ENCODE peak calls at places on chromosomes 1 and 21, in ten cellular contexts. One of them, this sample, is unnamed.

GRCh38 chr1:68057564-68057963 is 7.1 kb upstream of the DIRAS3 start:
- DNase-seq in upper lobe of left lung: no peak
- DNase-seq in ovary: no peak
- DNase-seq in stomach: no peak
- DNase-seq in A549: no peak
- DNase-seq in tibial nerve: no peak
- DNase-seq in GM12878: no peak
- DNase-seq in sigmoid colon: no peak
- DNase-seq in suprapubic skin: no peak
- DNase-seq in esophagus muscularis mucosa: no peak
- DNase-seq in this sample: no peak

GRCh38 chr1:150493175-150493574 is 6.0 kb downstream of the TARS2 start:
- DNase-seq in upper lobe of left lung: no peak
- DNase-seq in ovary: no peak
- DNase-seq in stomach: no peak
- DNase-seq in A549: no peak
- DNase-seq in tibial nerve: no peak
- DNase-seq in GM12878: no peak
- DNase-seq in sigmoid colon: peak; percentile 32
- DNase-seq in suprapubic skin: no peak
- DNase-seq in esophagus muscularis mucosa: no peak
- DNase-seq in this sample: no peak

GRCh38 chr1:202010042-202011015 is at the start of gene ELF3:
- DNase-seq in upper lobe of left lung: peak; percentile 82
- DNase-seq in ovary: peak; percentile 39
- DNase-seq in stomach: peak; percentile 95
- DNase-seq in A549: peak; percentile 100
- DNase-seq in tibial nerve: no peak
- DNase-seq in GM12878: peak; percentile 60
- DNase-seq in sigmoid colon: no peak
- DNase-seq in suprapubic skin: no peak
- DNase-seq in esophagus muscularis mucosa: no peak
- DNase-seq in this sample: peak; percentile 92

GRCh38 chr1:117592155-117592554 is 13.7 kb upstream of the TENT5C start:
- DNase-seq in upper lobe of left lung: no peak
- DNase-seq in ovary: no peak
- DNase-seq in stomach: peak; percentile 91
- DNase-seq in A549: no peak
- DNase-seq in tibial nerve: no peak
- DNase-seq in GM12878: no peak
- DNase-seq in sigmoid colon: no peak
- DNase-seq in suprapubic skin: peak; percentile 49
- DNase-seq in esophagus muscularis mucosa: no peak
- DNase-seq in this sample: peak; percentile 36

GRCh38 chr1:162276493-162276892 is 100.2 kb downstream of the SPATA46 start:
- DNase-seq in upper lobe of left lung: no peak
- DNase-seq in ovary: no peak
- DNase-seq in stomach: no peak
- DNase-seq in A549: peak; percentile 35
- DNase-seq in tibial nerve: no peak
- DNase-seq in GM12878: no peak
- DNase-seq in sigmoid colon: no peak
- DNase-seq in suprapubic skin: no peak
- DNase-seq in esophagus muscularis mucosa: no peak
- DNase-seq in this sample: no peak

GRCh38 chr21:34771512-34772028 is 102.8 kb downstream of the CLIC6 start:
- DNase-seq in upper lobe of left lung: no peak
- DNase-seq in ovary: no peak
- DNase-seq in stomach: no peak
- DNase-seq in A549: peak; percentile 57
- DNase-seq in tibial nerve: no peak
- DNase-seq in GM12878: no peak
- DNase-seq in sigmoid colon: no peak
- DNase-seq in suprapubic skin: no peak
- DNase-seq in esophagus muscularis mucosa: peak; percentile 60
- DNase-seq in this sample: no peak

GRCh38 chr1:25675729-25676476 is 59.3 kb downstream of the MAN1C1 start:
- DNase-seq in upper lobe of left lung: no peak
- DNase-seq in ovary: no peak
- DNase-seq in stomach: peak; percentile 40
- DNase-seq in A549: no peak
- DNase-seq in tibial nerve: no peak
- DNase-seq in GM12878: peak; percentile 93
- DNase-seq in sigmoid colon: no peak
- DNase-seq in suprapubic skin: no peak
- DNase-seq in esophagus muscularis mucosa: no peak
- DNase-seq in this sample: peak; percentile 57

GRCh38 chr1:29762635-29763034 is 526.3 kb downstream of the PTPRU start:
- DNase-seq in upper lobe of left lung: no peak
- DNase-seq in ovary: no peak
- DNase-seq in stomach: no peak
- DNase-seq in A549: no peak
- DNase-seq in tibial nerve: no peak
- DNase-seq in GM12878: no peak
- DNase-seq in sigmoid colon: no peak
- DNase-seq in suprapubic skin: no peak
- DNase-seq in esophagus muscularis mucosa: no peak
- DNase-seq in this sample: no peak

GRCh38 chr1:177914603-177915002 is 55.3 kb downstream of the SEC16B start:
- DNase-seq in upper lobe of left lung: no peak
- DNase-seq in ovary: no peak
- DNase-seq in stomach: no peak
- DNase-seq in A549: no peak
- DNase-seq in tibial nerve: no peak
- DNase-seq in GM12878: no peak
- DNase-seq in sigmoid colon: no peak
- DNase-seq in suprapubic skin: no peak
- DNase-seq in esophagus muscularis mucosa: no peak
- DNase-seq in this sample: no peak

GRCh38 chr1:177915641-177916040 is 54.2 kb downstream of the SEC16B start:
- DNase-seq in upper lobe of left lung: no peak
- DNase-seq in ovary: no peak
- DNase-seq in stomach: no peak
- DNase-seq in A549: no peak
- DNase-seq in tibial nerve: no peak
- DNase-seq in GM12878: no peak
- DNase-seq in sigmoid colon: no peak
- DNase-seq in suprapubic skin: no peak
- DNase-seq in esophagus muscularis mucosa: no peak
- DNase-seq in this sample: no peak

GRCh38 chr1:177912991-177913390 is 56.9 kb downstream of the SEC16B start:
- DNase-seq in upper lobe of left lung: no peak
- DNase-seq in ovary: no peak
- DNase-seq in stomach: peak; percentile 88
- DNase-seq in A549: no peak
- DNase-seq in tibial nerve: no peak
- DNase-seq in GM12878: no peak
- DNase-seq in sigmoid colon: no peak
- DNase-seq in suprapubic skin: no peak
- DNase-seq in esophagus muscularis mucosa: no peak
- DNase-seq in this sample: peak; percentile 61

GRCh38 chr1:177909416-177909815 is 60.4 kb downstream of the SEC16B start:
- DNase-seq in upper lobe of left lung: no peak
- DNase-seq in ovary: no peak
- DNase-seq in stomach: no peak
- DNase-seq in A549: no peak
- DNase-seq in tibial nerve: no peak
- DNase-seq in GM12878: no peak
- DNase-seq in sigmoid colon: no peak
- DNase-seq in suprapubic skin: no peak
- DNase-seq in esophagus muscularis mucosa: no peak
- DNase-seq in this sample: no peak

DNA sequence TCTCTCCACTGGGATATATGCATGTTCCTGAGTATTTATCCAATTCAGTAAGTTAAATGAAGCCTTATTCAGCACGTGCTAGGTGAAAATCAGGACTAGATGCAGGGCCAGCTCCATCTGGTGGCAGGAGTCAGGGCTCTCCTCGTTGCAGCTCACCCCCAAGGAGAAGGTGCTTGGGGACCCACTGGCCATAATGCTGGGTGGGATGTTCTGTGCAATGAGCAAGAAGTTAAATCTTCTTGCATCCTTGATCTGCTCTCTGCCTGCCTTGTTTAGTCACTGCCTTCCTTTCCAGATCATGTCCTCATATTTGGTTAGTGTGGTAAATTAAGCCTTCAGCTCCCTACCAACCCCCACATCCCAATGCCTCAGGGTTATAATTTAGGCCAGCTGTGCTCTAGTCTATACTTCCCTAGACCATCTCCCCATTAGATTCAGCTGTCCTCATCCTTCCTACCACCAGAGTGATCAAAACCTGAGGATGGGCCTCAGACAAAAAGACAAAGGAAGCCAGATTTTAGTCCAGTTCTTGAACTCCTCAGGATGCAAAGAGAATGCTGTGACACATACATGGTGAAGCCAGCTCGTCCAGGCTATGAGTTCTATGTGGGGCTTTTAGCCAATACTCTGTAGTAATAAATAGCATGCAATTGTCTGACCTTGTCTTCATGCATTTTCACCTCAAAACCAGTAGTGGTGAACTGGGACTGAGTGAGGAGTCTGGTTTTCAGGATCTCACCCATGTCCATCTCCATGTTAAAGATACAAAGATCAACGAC is 55.9 kb downstream of the SEC16B start:
- DNase-seq in upper lobe of left lung: no peak
- DNase-seq in ovary: no peak
- DNase-seq in stomach: peak; percentile 65
- DNase-seq in A549: peak; percentile 19
- DNase-seq in tibial nerve: no peak
- DNase-seq in GM12878: no peak
- DNase-seq in sigmoid colon: no peak
- DNase-seq in suprapubic skin: no peak
- DNase-seq in esophagus muscularis mucosa: no peak
- DNase-seq in this sample: peak; percentile 39
- TF ChIP-seq EP300 in upper lobe of left lung: no peak
- TF ChIP-seq EP300 in ovary: no peak
- TF ChIP-seq EP300 in stomach: no peak
- TF ChIP-seq EP300 in A549: no peak
- TF ChIP-seq EP300 in tibial nerve: no peak
- TF ChIP-seq EP300 in GM12878: no peak
- TF ChIP-seq EP300 in sigmoid colon: no peak
- TF ChIP-seq EP300 in suprapubic skin: no peak
- TF ChIP-seq EP300 in esophagus muscularis mucosa: no peak
- TF ChIP-seq EP300 in this sample: no peak

GRCh38 chr1:56645663-56646330 is 683 bp downstream of the PRKAA2 start:
- DNase-seq in upper lobe of left lung: no peak
- DNase-seq in ovary: peak; percentile 10
- DNase-seq in stomach: peak; percentile 29
- DNase-seq in A549: peak; percentile 14
- DNase-seq in tibial nerve: no peak
- DNase-seq in GM12878: no peak
- DNase-seq in sigmoid colon: peak; percentile 66
- DNase-seq in suprapubic skin: no peak
- DNase-seq in esophagus muscularis mucosa: no peak
- DNase-seq in this sample: peak; percentile 35

GRCh38 chr1:56643661-56644060 is 1.5 kb upstream of the PRKAA2 start:
- DNase-seq in upper lobe of left lung: no peak
- DNase-seq in ovary: no peak
- DNase-seq in stomach: no peak
- DNase-seq in A549: no peak
- DNase-seq in tibial nerve: no peak
- DNase-seq in GM12878: no peak
- DNase-seq in sigmoid colon: no peak
- DNase-seq in suprapubic skin: no peak
- DNase-seq in esophagus muscularis mucosa: no peak
- DNase-seq in this sample: no peak

GRCh38 chr1:56644064-56644940 is 812 bp upstream of the PRKAA2 start:
- DNase-seq in upper lobe of left lung: no peak
- DNase-seq in ovary: peak; percentile 13
- DNase-seq in stomach: no peak
- DNase-seq in A549: peak; percentile 31
- DNase-seq in tibial nerve: no peak
- DNase-seq in GM12878: no peak
- DNase-seq in sigmoid colon: no peak
- DNase-seq in suprapubic skin: no peak
- DNase-seq in esophagus muscularis mucosa: no peak
- DNase-seq in this sample: peak; percentile 18

GRCh38 chr1:56647106-56647505 is 2.0 kb downstream of the PRKAA2 start:
- DNase-seq in upper lobe of left lung: no peak
- DNase-seq in ovary: no peak
- DNase-seq in stomach: no peak
- DNase-seq in A549: no peak
- DNase-seq in tibial nerve: no peak
- DNase-seq in GM12878: no peak
- DNase-seq in sigmoid colon: no peak
- DNase-seq in suprapubic skin: no peak
- DNase-seq in esophagus muscularis mucosa: no peak
- DNase-seq in this sample: no peak

GRCh38 chr1:56644941-56645662 is at the start of gene PRKAA2:
- DNase-seq in upper lobe of left lung: peak; percentile 91
- DNase-seq in ovary: peak; percentile 38
- DNase-seq in stomach: peak; percentile 48
- DNase-seq in A549: peak; percentile 42
- DNase-seq in tibial nerve: no peak
- DNase-seq in GM12878: no peak
- DNase-seq in sigmoid colon: peak; percentile 68
- DNase-seq in suprapubic skin: no peak
- DNase-seq in esophagus muscularis mucosa: no peak
- DNase-seq in this sample: peak; percentile 45
- TF ChIP-seq POLR2A in upper lobe of left lung: no peak
- TF ChIP-seq POLR2A in ovary: no peak
- TF ChIP-seq POLR2A in stomach: no peak
- TF ChIP-seq POLR2A in A549: peak; percentile 40
- TF ChIP-seq POLR2A in tibial nerve: no peak
- TF ChIP-seq POLR2A in GM12878: no peak
- TF ChIP-seq POLR2A in sigmoid colon: no peak
- TF ChIP-seq POLR2A in suprapubic skin: no peak
- TF ChIP-seq POLR2A in esophagus muscularis mucosa: no peak
- TF ChIP-seq POLR2A in this sample: no peak

DNA sequence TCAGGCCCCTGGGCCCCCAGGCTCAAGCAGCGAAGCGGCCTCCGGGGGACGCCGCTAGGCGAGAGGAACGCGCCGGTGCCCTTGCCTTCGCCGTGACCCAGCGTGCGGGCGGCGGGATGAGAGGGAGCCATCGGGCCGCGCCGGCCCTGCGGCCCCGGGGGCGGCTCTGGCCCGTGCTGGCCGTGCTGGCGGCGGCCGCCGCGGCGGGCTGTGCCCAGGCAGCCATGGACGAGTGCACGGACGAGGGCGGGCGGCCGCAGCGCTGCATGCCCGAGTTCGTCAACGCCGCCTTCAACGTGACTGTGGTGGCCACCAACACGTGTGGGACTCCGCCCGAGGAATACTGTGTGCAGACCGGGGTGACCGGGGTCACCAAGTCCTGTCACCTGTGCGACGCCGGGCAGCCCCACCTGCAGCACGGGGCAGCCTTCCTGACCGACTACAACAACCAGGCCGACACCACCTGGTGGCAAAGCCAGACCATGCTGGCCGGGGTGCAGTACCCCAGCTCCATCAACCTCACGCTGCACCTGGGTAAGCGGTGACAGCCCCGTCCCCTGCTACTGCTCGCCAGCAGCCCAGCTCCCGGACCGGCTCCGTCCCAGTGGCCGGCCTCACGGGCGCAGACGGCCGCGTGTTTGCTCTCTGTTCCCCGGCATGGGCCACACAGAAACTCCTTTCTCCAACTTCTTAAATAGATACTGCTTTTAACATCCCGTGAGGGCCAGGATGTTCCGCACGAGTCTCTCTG is 556 bp downstream of the LAMC1 start:
- DNase-seq in upper lobe of left lung: peak; percentile 91
- DNase-seq in ovary: peak; percentile 55
- DNase-seq in stomach: peak; percentile 85
- DNase-seq in A549: peak; percentile 86
- DNase-seq in tibial nerve: peak; percentile 33
- DNase-seq in GM12878: no peak
- DNase-seq in sigmoid colon: peak; percentile 81
- DNase-seq in suprapubic skin: peak; percentile 79
- DNase-seq in esophagus muscularis mucosa: no peak
- DNase-seq in this sample: peak; percentile 84
- H3K27ac ChIP-seq in upper lobe of left lung: peak overlapping the region; percentile 99
- H3K27ac ChIP-seq in ovary: peak overlapping the region; percentile 100
- H3K27ac ChIP-seq in stomach: peak overlapping the region; percentile 100
- H3K27ac ChIP-seq in A549: peak overlapping the region; percentile 99
- H3K27ac ChIP-seq in tibial nerve: peak overlapping the region; percentile 96
- H3K27ac ChIP-seq in GM12878: peak overlapping the region; percentile 5
- H3K27ac ChIP-seq in sigmoid colon: peak overlapping the region; percentile 100
- H3K27ac ChIP-seq in suprapubic skin: peak overlapping the region; percentile 100
- H3K27ac ChIP-seq in esophagus muscularis mucosa: peak overlapping the region; percentile 98
- H3K27ac ChIP-seq in this sample: peak overlapping the region; percentile 98

DNA sequence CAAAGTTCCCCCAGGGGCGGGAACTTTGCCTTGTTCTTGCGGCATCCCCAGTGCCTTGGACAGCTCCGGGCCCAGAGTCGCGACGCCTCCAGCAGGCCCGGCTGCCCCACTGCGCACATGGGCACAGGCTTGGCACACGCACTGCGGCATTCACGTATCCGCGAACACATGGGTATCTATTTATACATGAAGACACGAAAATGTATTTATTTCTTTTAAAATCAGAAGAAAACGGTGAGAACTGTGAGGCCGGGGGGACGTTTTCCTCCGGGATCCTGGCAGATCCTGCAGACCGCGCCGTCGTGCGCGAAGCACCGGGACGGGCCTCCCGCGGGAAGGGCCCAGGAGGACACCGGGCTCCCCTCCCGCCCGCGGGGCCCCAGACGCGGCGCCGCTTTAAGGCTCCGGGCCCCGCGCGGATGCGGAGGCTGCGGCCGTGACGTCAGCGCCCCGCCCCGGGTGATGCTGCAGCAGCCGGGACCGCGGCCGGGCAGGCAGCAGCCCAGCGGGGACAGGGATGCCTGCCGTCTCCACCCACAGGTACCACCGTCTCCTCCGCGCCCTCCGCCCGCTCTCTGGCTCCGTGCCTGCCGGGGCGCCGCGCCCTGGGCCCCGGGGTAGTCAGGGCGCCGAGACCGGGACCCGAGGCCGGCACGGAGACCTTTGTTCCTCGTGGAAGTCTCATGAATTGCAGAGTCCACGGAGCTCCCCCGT is at the start of gene SLC45A1:
- DNase-seq in upper lobe of left lung: peak; percentile 97
- DNase-seq in ovary: peak; percentile 81
- DNase-seq in stomach: peak; percentile 82
- DNase-seq in A549: peak; percentile 62
- DNase-seq in tibial nerve: peak; percentile 66
- DNase-seq in GM12878: no peak
- DNase-seq in sigmoid colon: peak; percentile 92
- DNase-seq in suprapubic skin: no peak
- DNase-seq in esophagus muscularis mucosa: no peak
- DNase-seq in this sample: peak; percentile 80
- TF ChIP-seq EP300 in upper lobe of left lung: no peak
- TF ChIP-seq EP300 in ovary: no peak
- TF ChIP-seq EP300 in stomach: no peak
- TF ChIP-seq EP300 in A549: no peak
- TF ChIP-seq EP300 in tibial nerve: peak; percentile 71
- TF ChIP-seq EP300 in GM12878: no peak
- TF ChIP-seq EP300 in sigmoid colon: no peak
- TF ChIP-seq EP300 in suprapubic skin: no peak
- TF ChIP-seq EP300 in esophagus muscularis mucosa: no peak
- TF ChIP-seq EP300 in this sample: no peak

This sample was measured in transverse colon.